ENCODE peak calls at places on chromosomes 1 and 21, in ten cellular contexts. X is germinal center; F is GM18507; V is stimulated activated naive CD8-positive, alpha-beta T cell treated with anti-CD3 and anti-CD28 coated beads, Interleukin-15, Interleukin-2, amounts not matched to agents 100 U/mL and 50 U/mL, for 24 hours; P is EL; C is hypothalamus; N is T-cell; T is activated T-cell treated with anti-CD3 and anti-CD28 coated beads, Interleukin-2, amount 50 U/mL, for 24 hours; R is C1 segment of cervical spinal cord; I is ELR. Y is an unnamed sample.
A peak's percentile ranks its signal among the peaks of the same experiment; 100 is the strongest.

GRCh38 chr1:167401260-167401873 is 117.0 kb downstream of the CD247 start:
- DNase-seq in X (peak; percentile 28), F (peak; percentile 4), V (peak; percentile 55), P (peak; percentile 24), C (peak; percentile 15), N (no peak), T (peak; percentile 57), R (peak; percentile 42), I (peak; percentile 56), Y (peak; percentile 87)

GRCh38 chr1:97849350-97850339 is 71.2 kb downstream of the DPYD start:
- DNase-seq in X (no peak), F (no peak), V (no peak), P (peak; percentile 87), C (no peak), N (no peak), T (no peak), R (no peak), I (peak; percentile 94), Y (peak; percentile 11)

GRCh38 chr1:33378524-33378923 is 52.4 kb downstream of the PHC2 start:
- DNase-seq in X (no peak), F (no peak), V (no peak), P (no peak), C (no peak), N (no peak), T (no peak), R (no peak), I (no peak), Y (no peak)

GRCh38 chr1:185491604-185492003 is 174.6 kb upstream of the IVNS1ABP start:
- DNase-seq in X (no peak), F (no peak), V (no peak), P (no peak), C (no peak), N (no peak), T (no peak), R (no peak), I (no peak), Y (no peak)

GRCh38 chr1:145961425-145962156 is 2.8 kb downstream of the ANKRD34A start:
- DNase-seq in X (peak; percentile 48), F (no peak), V (peak; percentile 77), P (peak; percentile 53), C (peak; percentile 47), N (no peak), T (peak; percentile 81), R (peak; percentile 76), I (peak; percentile 56), Y (peak; percentile 39)

GRCh38 chr1:201925961-201926585 is 20.3 kb downstream of the LMOD1 start:
- DNase-seq in X (no peak), F (no peak), V (no peak), P (no peak), C (no peak), N (no peak), T (no peak), R (no peak), I (no peak), Y (no peak)

GRCh38 chr1:231420959-231421615 is 1.0 kb downstream of the EGLN1 start:
- DNase-seq in X (peak; percentile 47), F (no peak), V (peak; percentile 57), P (peak; percentile 45), C (peak; percentile 15), N (peak; percentile 18), T (peak; percentile 66), R (peak; percentile 35), I (peak; percentile 58), Y (peak; percentile 68)

GRCh38 chr1:232600430-232601258 is 29.3 kb downstream of the SIPA1L2 start:
- DNase-seq in X (no peak), F (no peak), V (no peak), P (peak; percentile 11), C (no peak), N (no peak), T (no peak), R (no peak), I (no peak), Y (peak; percentile 73)

GRCh38 chr1:17239420-17239819 is 9.5 kb upstream of the PADI3 start:
- DNase-seq in X (peak; percentile 81), F (peak; percentile 46), V (peak; percentile 29), P (peak; percentile 88), C (peak; percentile 53), N (no peak), T (no peak), R (peak; percentile 30), I (peak; percentile 87), Y (peak; percentile 83)

GRCh38 chr1:156624814-156625435 is 5.7 kb downstream of the HAPLN2 start:
- DNase-seq in X (no peak), F (no peak), V (no peak), P (no peak), C (no peak), N (no peak), T (peak; percentile 45), R (no peak), I (no peak), Y (no peak)

GRCh38 chr1:6342031-6342430 is 51.5 kb downstream of the ACOT7 start:
- DNase-seq in X (no peak), F (no peak), V (no peak), P (no peak), C (no peak), N (no peak), T (no peak), R (no peak), I (no peak), Y (no peak)

GRCh38 chr1:228697209-228698016 is 37.9 kb upstream of the RHOU start:
- DNase-seq in X (no peak), F (no peak), V (no peak), P (peak; percentile 29), C (peak; percentile 44), N (no peak), T (no peak), R (no peak), I (peak; percentile 20), Y (no peak)

GRCh38 chr1:31434101-31434871 is 21.3 kb downstream of the SERINC2 start:
- DNase-seq in X (no peak), F (no peak), V (no peak), P (no peak), C (no peak), N (no peak), T (no peak), R (no peak), I (no peak), Y (no peak)

GRCh38 chr1:117284408-117285215 is 73.9 kb upstream of the VTCN1 start:
- DNase-seq in X (no peak), F (no peak), V (no peak), P (peak; percentile 66), C (no peak), N (no peak), T (no peak), R (peak; percentile 6), I (peak; percentile 72), Y (peak; percentile 74)

GRCh38 chr21:17789660-17790059 is 29.5 kb downstream of the C21orf91 start:
- DNase-seq in X (no peak), F (no peak), V (no peak), P (no peak), C (no peak), N (no peak), T (no peak), R (no peak), I (no peak), Y (no peak)

GRCh38 chr21:44836349-44836665 is 18.4 kb upstream of the SUMO3 start:
- DNase-seq in X (no peak), F (no peak), V (no peak), P (no peak), C (no peak), N (no peak), T (no peak), R (no peak), I (no peak), Y (no peak)

GRCh38 chr1:203630697-203631096 is 4.1 kb downstream of the ATP2B4 start:
- DNase-seq in X (no peak), F (no peak), V (no peak), P (no peak), C (no peak), N (no peak), T (no peak), R (peak; percentile 14), I (no peak), Y (no peak)

GRCh38 chr1:174550296-174550695 is 102.5 kb downstream of the GPR52 start:
- DNase-seq in X (no peak), F (no peak), V (no peak), P (no peak), C (no peak), N (no peak), T (no peak), R (no peak), I (peak; percentile 27), Y (no peak)

GRCh38 chr1:57843760-57844159 is 419.9 kb upstream of the DAB1 start:
- DNase-seq in X (no peak), F (no peak), V (no peak), P (peak; percentile 26), C (no peak), N (no peak), T (no peak), R (no peak), I (no peak), Y (no peak)

GRCh38 chr1:240732390-240732789 is 120.4 kb upstream of the GREM2 start:
- DNase-seq in X (peak; percentile 21), F (no peak), V (no peak), P (peak; percentile 74), C (no peak), N (no peak), T (no peak), R (peak; percentile 42), I (peak; percentile 83), Y (peak; percentile 75)

GRCh38 chr1:201349091-201349490 is 28.4 kb downstream of the TNNT2 start:
- DNase-seq in X (no peak), F (no peak), V (no peak), P (no peak), C (peak; percentile 24), N (no peak), T (no peak), R (no peak), I (no peak), Y (no peak)

GRCh38 chr1:12778061-12778460 is 4.5 kb downstream of the PRAMEF12 start:
- DNase-seq in X (no peak), F (no peak), V (no peak), P (no peak), C (no peak), N (no peak), T (no peak), R (no peak), I (no peak), Y (no peak)

GRCh38 chr1:26959722-26960624 is at the start of gene KDF1:
- DNase-seq in X (peak; percentile 74), F (no peak), V (peak; percentile 38), P (no peak), C (no peak), N (peak; percentile 46), T (peak; percentile 57), R (peak; percentile 26), I (no peak), Y (peak; percentile 83)